ENCODE peak calls at places on chromosomes 4 and X, in four cellular contexts. One of them, this sample, is unnamed.

GRCh38 chr4:2284161-2284933 is 22.4 kb upstream of the MXD4 start:
- DNase-seq in CD8-positive, alpha-beta memory T cell: no peak
- DNase-seq in suprapubic skin: no peak
- DNase-seq in ovary: peak; percentile 5
- DNase-seq in this sample: no peak

GRCh38 chrX:102892103-102892502 is 45.0 kb upstream of the RAB40AL start:
- DNase-seq in ovary: no peak
- DNase-seq in CD8-positive, alpha-beta memory T cell: no peak
- DNase-seq in suprapubic skin: no peak
- DNase-seq in this sample: no peak

GRCh38 chr4:127309360-127310095 is 323.2 kb upstream of the INTU start:
- DNase-seq in suprapubic skin: no peak
- DNase-seq in ovary: no peak
- DNase-seq in CD8-positive, alpha-beta memory T cell: no peak
- DNase-seq in this sample: no peak

GRCh38 chr4:77636902-77637301 is 31.3 kb downstream of the CXCL13 start:
- DNase-seq in suprapubic skin: no peak
- DNase-seq in CD8-positive, alpha-beta memory T cell: no peak
- DNase-seq in ovary: no peak
- DNase-seq in this sample: no peak

GRCh38 chrX:19709812-19710518 is 177.4 kb downstream of the SH3KBP1 start:
- DNase-seq in CD8-positive, alpha-beta memory T cell: no peak
- DNase-seq in suprapubic skin: no peak
- DNase-seq in ovary: no peak
- DNase-seq in this sample: no peak

GRCh38 chr4:91116861-91117260 is 989.7 kb downstream of the CCSER1 start:
- DNase-seq in ovary: no peak
- DNase-seq in CD8-positive, alpha-beta memory T cell: no peak
- DNase-seq in suprapubic skin: no peak
- DNase-seq in this sample: no peak

GRCh38 chrX:9341305-9342201 is 123.3 kb upstream of the TBL1X start:
- DNase-seq in suprapubic skin: no peak
- DNase-seq in CD8-positive, alpha-beta memory T cell: peak; percentile 65
- DNase-seq in ovary: peak; percentile 72
- DNase-seq in this sample: peak; percentile 70

GRCh38 chr4:100935090-100935489 is 412.2 kb downstream of the PPP3CA start:
- DNase-seq in CD8-positive, alpha-beta memory T cell: no peak
- DNase-seq in ovary: no peak
- DNase-seq in suprapubic skin: no peak
- DNase-seq in this sample: no peak

GRCh38 chr4:138576684-138577083 is 334.5 kb upstream of the SLC7A11 start:
- DNase-seq in ovary: no peak
- DNase-seq in CD8-positive, alpha-beta memory T cell: no peak
- DNase-seq in suprapubic skin: no peak
- DNase-seq in this sample: no peak

GRCh38 chr4:112517067-112517588 is 1.1 kb upstream of the NEUROG2 start:
- DNase-seq in CD8-positive, alpha-beta memory T cell: no peak
- DNase-seq in ovary: no peak
- DNase-seq in suprapubic skin: no peak
- DNase-seq in this sample: peak; percentile 47

GRCh38 chr4:168931215-168931650 is 78.8 kb downstream of the CBR4 start:
- DNase-seq in suprapubic skin: no peak
- DNase-seq in ovary: no peak
- DNase-seq in CD8-positive, alpha-beta memory T cell: no peak
- DNase-seq in this sample: no peak

GRCh38 chr4:15605537-15605936 is 49.6 kb downstream of the FBXL5 start:
- DNase-seq in suprapubic skin: no peak
- DNase-seq in ovary: no peak
- DNase-seq in CD8-positive, alpha-beta memory T cell: no peak
- DNase-seq in this sample: no peak

GRCh38 chrX:152923599-152923998 is 25.7 kb downstream of the ZNF185 start:
- DNase-seq in suprapubic skin: no peak
- DNase-seq in CD8-positive, alpha-beta memory T cell: no peak
- DNase-seq in ovary: no peak
- DNase-seq in this sample: no peak

GRCh38 chrX:39828971-39829370 is 268.8 kb downstream of the BCOR start:
- DNase-seq in ovary: no peak
- DNase-seq in CD8-positive, alpha-beta memory T cell: no peak
- DNase-seq in suprapubic skin: no peak
- DNase-seq in this sample: no peak

GRCh38 chrX:39827959-39828358 is 269.8 kb downstream of the BCOR start:
- DNase-seq in ovary: no peak
- DNase-seq in suprapubic skin: no peak
- DNase-seq in CD8-positive, alpha-beta memory T cell: no peak
- DNase-seq in this sample: no peak

GRCh38 chrX:39832211-39832610 is 265.5 kb downstream of the BCOR start:
- DNase-seq in ovary: peak; percentile 11
- DNase-seq in suprapubic skin: no peak
- DNase-seq in CD8-positive, alpha-beta memory T cell: no peak
- DNase-seq in this sample: no peak

GRCh38 chrX:39830414-39830813 is 267.3 kb downstream of the BCOR start:
- DNase-seq in suprapubic skin: no peak
- DNase-seq in ovary: no peak
- DNase-seq in CD8-positive, alpha-beta memory T cell: no peak
- DNase-seq in this sample: no peak

DNA sequence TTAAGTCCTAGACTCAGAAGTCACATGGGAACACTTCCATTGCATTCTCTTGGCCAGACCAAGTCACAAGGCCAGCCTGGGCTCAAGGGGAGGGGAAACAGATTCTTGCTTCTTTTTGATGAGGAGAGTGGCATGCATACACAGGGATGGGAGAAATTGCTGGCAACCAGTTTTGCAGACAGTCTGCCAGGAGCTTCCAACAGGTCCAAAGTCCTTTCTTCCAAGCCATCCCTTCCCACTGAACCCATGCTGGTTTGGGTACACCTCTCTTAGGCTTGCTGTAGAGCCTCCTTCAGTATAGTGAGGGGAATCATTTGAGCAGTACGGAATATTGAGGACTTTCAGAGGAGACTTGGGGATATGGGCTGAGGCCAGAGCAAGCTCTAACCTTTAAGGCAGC is 267.8 kb downstream of the BCOR start:
- DNase-seq in CD8-positive, alpha-beta memory T cell: no peak
- DNase-seq in ovary: no peak
- DNase-seq in suprapubic skin: no peak
- DNase-seq in this sample: no peak
- H3K27ac ChIP-seq in CD8-positive, alpha-beta memory T cell: no peak overlapping the region
- H3K27ac ChIP-seq in ovary: no peak overlapping the region
- H3K27ac ChIP-seq in suprapubic skin: no peak overlapping the region
- H3K27ac ChIP-seq in this sample: no peak overlapping the region

GRCh38 chr4:37685211-37685725 is 908 bp downstream of the RELL1 start:
- DNase-seq in CD8-positive, alpha-beta memory T cell: peak; percentile 84
- DNase-seq in suprapubic skin: no peak
- DNase-seq in ovary: peak; percentile 51
- DNase-seq in this sample: no peak
- H3K27ac ChIP-seq in CD8-positive, alpha-beta memory T cell: peak overlapping the region; percentile 83
- H3K27ac ChIP-seq in suprapubic skin: peak overlapping the region; percentile 97
- H3K27ac ChIP-seq in ovary: peak overlapping the region; percentile 94
- H3K27ac ChIP-seq in this sample: peak overlapping the region; percentile 94

GRCh38 chr4:92629302-92629701 is 325.5 kb downstream of the GRID2 start:
- DNase-seq in suprapubic skin: no peak
- DNase-seq in CD8-positive, alpha-beta memory T cell: no peak
- DNase-seq in ovary: no peak
- DNase-seq in this sample: no peak

GRCh38 chr4:92636038-92636825 is 332.5 kb downstream of the GRID2 start:
- DNase-seq in suprapubic skin: no peak
- DNase-seq in CD8-positive, alpha-beta memory T cell: no peak
- DNase-seq in ovary: no peak
- DNase-seq in this sample: no peak

GRCh38 chr4:92634891-92635290 is 331.1 kb downstream of the GRID2 start:
- DNase-seq in ovary: no peak
- DNase-seq in suprapubic skin: no peak
- DNase-seq in CD8-positive, alpha-beta memory T cell: no peak
- DNase-seq in this sample: no peak
- H3K27ac ChIP-seq in ovary: no peak overlapping the region
- H3K27ac ChIP-seq in suprapubic skin: no peak overlapping the region
- H3K27ac ChIP-seq in CD8-positive, alpha-beta memory T cell: no peak overlapping the region
- H3K27ac ChIP-seq in this sample: no peak overlapping the region

GRCh38 chr4:85777908-85778808 is 303.2 kb downstream of the ARHGAP24 start:
- DNase-seq in ovary: no peak
- DNase-seq in suprapubic skin: no peak
- DNase-seq in CD8-positive, alpha-beta memory T cell: no peak
- DNase-seq in this sample: no peak
- H3K27ac ChIP-seq in ovary: no peak overlapping the region
- H3K27ac ChIP-seq in suprapubic skin: peak overlapping the region; percentile 57
- H3K27ac ChIP-seq in CD8-positive, alpha-beta memory T cell: no peak overlapping the region
- H3K27ac ChIP-seq in this sample: peak overlapping the region; percentile 40

GRCh38 chr4:41715155-41715554 is 33.4 kb downstream of the PHOX2B start:
- DNase-seq in suprapubic skin: no peak
- DNase-seq in CD8-positive, alpha-beta memory T cell: no peak
- DNase-seq in ovary: no peak
- DNase-seq in this sample: no peak

GRCh38 chr4:41712413-41712812 is 36.1 kb downstream of the PHOX2B start:
- DNase-seq in CD8-positive, alpha-beta memory T cell: no peak
- DNase-seq in suprapubic skin: no peak
- DNase-seq in ovary: no peak
- DNase-seq in this sample: no peak

GRCh38 chr4:41713768-41714167 is 34.8 kb downstream of the PHOX2B start:
- DNase-seq in CD8-positive, alpha-beta memory T cell: no peak
- DNase-seq in ovary: no peak
- DNase-seq in suprapubic skin: no peak
- DNase-seq in this sample: no peak

GRCh38 chr4:41714601-41715000 is 33.9 kb downstream of the PHOX2B start:
- DNase-seq in suprapubic skin: no peak
- DNase-seq in CD8-positive, alpha-beta memory T cell: no peak
- DNase-seq in ovary: no peak
- DNase-seq in this sample: no peak

DNA sequence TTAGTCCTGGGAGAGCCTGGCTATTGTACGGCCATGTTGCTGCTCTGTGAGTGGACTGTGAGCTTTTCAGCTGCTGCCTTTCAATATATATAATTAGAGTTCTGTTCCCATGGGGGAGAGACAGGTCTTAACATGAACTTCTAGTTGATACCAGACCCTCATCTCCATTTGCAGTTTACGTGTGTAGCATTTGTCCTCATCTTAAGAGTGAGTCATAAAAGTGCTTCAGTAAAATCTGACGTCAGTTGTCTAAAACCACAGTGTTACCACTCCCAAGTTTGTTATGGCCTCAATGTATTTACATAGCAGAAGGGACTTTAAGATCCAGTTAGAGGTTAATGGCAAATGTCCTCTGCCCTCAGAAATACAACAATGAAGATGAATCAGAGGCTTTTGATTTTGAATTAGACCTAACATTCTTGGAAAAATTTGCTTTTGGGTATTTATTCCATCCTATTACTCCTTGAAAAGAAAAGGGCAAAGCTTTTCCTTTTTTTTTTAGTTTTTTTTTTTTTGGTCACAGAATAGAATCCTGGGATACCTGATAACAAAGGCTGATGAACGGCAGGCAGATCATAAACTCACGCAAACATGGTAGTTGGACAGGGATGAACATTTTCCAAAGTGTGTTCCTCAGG is 38.6 kb downstream of the PHOX2B start:
- DNase-seq in suprapubic skin: no peak
- DNase-seq in CD8-positive, alpha-beta memory T cell: no peak
- DNase-seq in ovary: no peak
- DNase-seq in this sample: no peak
- H3K27ac ChIP-seq in suprapubic skin: no peak overlapping the region
- H3K27ac ChIP-seq in CD8-positive, alpha-beta memory T cell: no peak overlapping the region
- H3K27ac ChIP-seq in ovary: no peak overlapping the region
- H3K27ac ChIP-seq in this sample: no peak overlapping the region

DNA sequence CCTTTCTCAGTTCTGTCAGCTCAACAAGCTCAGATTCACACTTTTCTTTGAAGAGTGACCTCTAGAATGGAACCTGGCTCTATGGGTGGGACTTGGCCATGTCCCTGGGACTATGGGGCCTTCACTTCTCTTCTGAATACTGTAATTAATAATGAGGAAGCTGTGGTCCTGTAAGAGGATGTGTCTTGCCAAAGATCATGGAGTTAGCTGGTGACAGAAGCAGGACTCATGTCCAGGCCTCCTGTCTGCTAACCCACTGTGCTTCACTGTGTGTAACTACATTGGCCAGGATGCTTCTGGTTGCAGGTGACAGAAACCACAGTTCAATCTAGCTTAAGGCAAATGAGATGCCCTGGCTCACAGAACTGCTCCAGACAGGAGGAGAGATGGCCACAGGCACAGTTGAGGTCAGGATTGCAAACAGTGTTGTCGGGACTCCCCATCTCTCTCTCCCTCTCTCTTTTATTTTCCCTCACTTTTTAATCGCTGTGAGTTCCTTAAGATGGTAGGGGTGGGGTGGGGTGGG is 3.1 kb downstream of the MTMR1 start:
- DNase-seq in suprapubic skin: no peak
- DNase-seq in CD8-positive, alpha-beta memory T cell: no peak
- DNase-seq in ovary: no peak
- DNase-seq in this sample: no peak
- H3K27ac ChIP-seq in suprapubic skin: peak overlapping the region; percentile 38
- H3K27ac ChIP-seq in CD8-positive, alpha-beta memory T cell: no peak overlapping the region
- H3K27ac ChIP-seq in ovary: no peak overlapping the region
- H3K27ac ChIP-seq in this sample: peak overlapping the region; percentile 26

DNA sequence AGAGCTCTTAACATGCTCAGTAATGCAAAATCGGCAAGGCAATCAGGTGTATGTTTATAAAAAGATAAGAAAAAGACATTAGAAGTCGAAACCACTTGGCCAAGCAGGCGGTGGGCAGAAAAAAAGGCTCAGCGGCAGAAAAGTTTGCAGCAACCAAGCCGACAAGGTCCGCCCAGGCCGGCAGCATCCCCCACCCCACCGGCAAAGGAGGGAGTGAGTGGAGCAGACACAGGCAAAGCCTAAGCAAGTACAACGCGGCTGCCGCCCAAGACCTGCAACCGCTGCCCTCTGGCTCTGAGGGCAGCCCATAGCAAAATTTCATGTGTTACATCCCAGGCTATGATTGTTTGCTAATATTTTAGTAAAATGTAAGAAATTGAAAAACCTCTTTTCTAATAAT is 125.4 kb upstream of the ZCCHC13 start:
- DNase-seq in ovary: no peak
- DNase-seq in suprapubic skin: no peak
- DNase-seq in CD8-positive, alpha-beta memory T cell: no peak
- DNase-seq in this sample: no peak
- H3K27ac ChIP-seq in ovary: no peak overlapping the region
- H3K27ac ChIP-seq in suprapubic skin: no peak overlapping the region
- H3K27ac ChIP-seq in CD8-positive, alpha-beta memory T cell: no peak overlapping the region
- H3K27ac ChIP-seq in this sample: no peak overlapping the region

GRCh38 chrX:43860646-43861370 is 21.4 kb downstream of the MAOB start:
- DNase-seq in suprapubic skin: no peak
- DNase-seq in CD8-positive, alpha-beta memory T cell: no peak
- DNase-seq in ovary: no peak
- DNase-seq in this sample: no peak
- H3K27ac ChIP-seq in suprapubic skin: no peak overlapping the region
- H3K27ac ChIP-seq in CD8-positive, alpha-beta memory T cell: no peak overlapping the region
- H3K27ac ChIP-seq in ovary: no peak overlapping the region
- H3K27ac ChIP-seq in this sample: no peak overlapping the region

GRCh38 chrX:109732319-109732779 is 708 bp downstream of the ACSL4 start:
- DNase-seq in CD8-positive, alpha-beta memory T cell: peak; percentile 34
- DNase-seq in suprapubic skin: no peak
- DNase-seq in ovary: no peak
- DNase-seq in this sample: no peak
- H3K27ac ChIP-seq in CD8-positive, alpha-beta memory T cell: peak overlapping the region; percentile 86
- H3K27ac ChIP-seq in suprapubic skin: peak overlapping the region; percentile 84
- H3K27ac ChIP-seq in ovary: peak overlapping the region; percentile 67
- H3K27ac ChIP-seq in this sample: peak overlapping the region; percentile 88